ENCODE peak calls at places on chromosomes 6 and 20, in four cellular contexts. Z is stomach, X is transverse colon, L is HepG2. E is an unnamed sample.

GRCh38 chr6:94341173-94341572 is 921.8 kb upstream of the EPHA7 start:
- DNase-seq in Z (no peak), X (no peak), L (no peak), E (no peak)

GRCh38 chr6:6686748-6687601 is 98.5 kb downstream of the LY86 start:
- DNase-seq in Z (peak), X (peak), L (peak), E (peak)

GRCh38 chr6:41477572-41477971 is 68.6 kb upstream of the FOXP4 start:
- DNase-seq in Z (no peak), X (no peak), L (no peak), E (no peak)

GRCh38 chr6:89034586-89035251 is 45.8 kb upstream of the PNRC1 start:
- DNase-seq in Z (no peak), X (no peak), L (peak), E (peak)

GRCh38 chr6:167501831-167502385 is 177.0 kb downstream of the TTLL2 start:
- DNase-seq in Z (peak), X (peak), L (peak), E (peak)

GRCh38 chr6:119129148-119129967 is 50.9 kb upstream of the FAM184A start:
- DNase-seq in Z (no peak), X (no peak), L (peak), E (no peak)

GRCh38 chr6:4888841-4889240 is 112.6 kb downstream of the CDYL start:
- DNase-seq in Z (no peak), X (no peak), L (no peak), E (no peak)

GRCh38 chr20:53707341-53708102 is 113.9 kb upstream of the ZNF217 start:
- DNase-seq in Z (no peak), X (no peak), L (no peak), E (no peak)

GRCh38 chr20:33843854-33844253 is 32.7 kb downstream of the CHMP4B start:
- DNase-seq in Z (no peak), X (peak), L (no peak), E (no peak)

DNA sequence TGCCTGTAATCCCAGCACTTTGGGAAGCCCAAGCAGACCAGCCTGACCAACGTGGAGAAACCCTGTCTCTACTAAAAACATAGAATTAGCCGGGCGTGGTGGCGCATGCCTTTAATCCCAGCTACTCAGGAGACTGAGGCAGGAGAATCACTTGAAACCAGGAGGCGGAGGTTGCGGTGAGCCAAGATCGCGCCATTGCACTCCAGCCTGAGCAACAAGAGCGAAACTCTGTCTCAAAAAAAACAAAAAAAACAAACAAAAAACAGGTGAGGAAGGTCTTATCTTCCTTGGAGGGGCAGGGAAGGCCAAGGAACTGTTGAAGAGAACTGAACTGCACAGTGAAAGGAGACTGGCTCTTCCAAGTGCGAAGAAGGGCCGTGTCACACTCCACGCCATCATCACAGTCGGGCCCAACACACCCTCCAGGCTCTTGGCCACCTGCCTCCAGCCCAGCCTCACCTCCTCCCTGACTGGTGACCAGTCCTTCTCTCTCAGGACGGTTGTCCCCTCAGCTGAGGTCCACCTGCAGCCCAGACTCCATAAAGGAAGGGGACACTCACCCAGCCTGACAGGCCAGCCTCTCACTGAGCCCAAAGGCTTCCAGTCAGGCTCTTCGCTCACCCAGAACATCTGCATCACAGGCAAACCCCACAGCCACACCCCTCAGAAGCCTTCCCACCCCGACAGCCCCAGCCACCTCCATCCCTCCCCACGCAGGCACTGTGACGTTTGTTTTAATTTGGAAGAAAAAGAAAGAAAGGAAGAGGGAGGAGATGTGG is 4.1 kb downstream of the ZC3H12D start:
- DNase-seq in Z (no peak), X (no peak), L (no peak), E (no peak)
- TF ChIP-seq POLR2A in Z (no peak), X (no peak), L (no peak), E (no peak)

GRCh38 chr6:128655978-128656498 is 135.6 kb upstream of the PTPRK start:
- DNase-seq in Z (no peak), X (no peak), L (no peak), E (no peak)
- TF ChIP-seq POLR2A in Z (no peak), X (no peak), L (no peak), E (no peak)

GRCh38 chr6:2764610-2765165 is 505 bp upstream of the WRNIP1 start:
- DNase-seq in Z (no peak), X (peak), L (peak), E (peak)
- TF ChIP-seq POLR2A in Z (no peak), X (no peak), L (peak), E (peak)

GRCh38 chr6:29945421-29945820 is 3.1 kb downstream of the HLA-A start:
- DNase-seq in Z (no peak), X (no peak), L (no peak), E (no peak)
- TF ChIP-seq POLR2A in Z (no peak), X (no peak), L (no peak), E (no peak)

GRCh38 chr6:100217225-100217624 is 223.2 kb upstream of the MCHR2 start:
- DNase-seq in Z (no peak), X (no peak), L (no peak), E (no peak)
- TF ChIP-seq POLR2A in Z (no peak), X (no peak), L (no peak), E (no peak)

GRCh38 chr6:11093065-11093590 is 506 bp upstream of the SMIM13 start:
- DNase-seq in Z (no peak), X (peak), L (no peak), E (no peak)

GRCh38 chr6:11092654-11093053 is 980 bp upstream of the SMIM13 start:
- DNase-seq in Z (no peak), X (no peak), L (no peak), E (no peak)

GRCh38 chr6:11096109-11096508 is 2.5 kb downstream of the SMIM13 start:
- DNase-seq in Z (no peak), X (peak), L (peak), E (peak)

GRCh38 chr6:11094411-11094851 is 797 bp downstream of the SMIM13 start:
- DNase-seq in Z (peak), X (peak), L (peak), E (peak)

GRCh38 chr6:11093591-11094410 is at the start of gene SMIM13:
- DNase-seq in Z (peak), X (peak), L (peak), E (peak)
- TF ChIP-seq POLR2A in Z (peak), X (peak), L (peak), E (peak)

GRCh38 chr20:19937651-19938420 is 79.3 kb upstream of the NAA20 start:
- DNase-seq in Z (no peak), X (no peak), L (no peak), E (no peak)
- TF ChIP-seq POLR2A in Z (no peak), X (no peak), L (no peak), E (no peak)

GRCh38 chr20:2775139-2775538 is 25.3 kb downstream of the CPXM1 start:
- DNase-seq in Z (no peak), X (no peak), L (no peak), E (no peak)
- TF ChIP-seq POLR2A in Z (no peak), X (no peak), L (no peak), E (no peak)

DNA sequence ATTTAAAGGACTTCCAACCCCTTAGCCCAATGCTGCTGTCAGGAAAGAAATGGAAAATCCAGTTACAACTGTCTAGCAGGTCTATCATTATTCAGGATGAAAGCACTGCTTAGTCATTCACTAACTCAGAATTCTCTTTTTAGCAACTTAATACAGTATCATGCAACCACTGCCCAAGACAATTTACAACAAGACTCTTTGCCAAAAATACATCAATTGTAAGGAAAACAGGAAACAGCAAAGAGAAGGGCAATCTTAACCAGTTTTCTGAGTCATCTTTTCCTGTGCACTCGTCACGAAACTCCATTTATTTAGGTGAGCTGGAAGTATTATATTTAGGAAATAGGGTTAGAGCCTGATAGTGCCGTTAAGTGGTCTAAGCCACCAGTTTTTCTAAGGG is 1197.7 kb upstream of the CITED2 start:
- DNase-seq in Z (no peak), X (no peak), L (no peak), E (no peak)
- TF ChIP-seq POLR2A in Z (no peak), X (no peak), L (no peak), E (no peak)

DNA sequence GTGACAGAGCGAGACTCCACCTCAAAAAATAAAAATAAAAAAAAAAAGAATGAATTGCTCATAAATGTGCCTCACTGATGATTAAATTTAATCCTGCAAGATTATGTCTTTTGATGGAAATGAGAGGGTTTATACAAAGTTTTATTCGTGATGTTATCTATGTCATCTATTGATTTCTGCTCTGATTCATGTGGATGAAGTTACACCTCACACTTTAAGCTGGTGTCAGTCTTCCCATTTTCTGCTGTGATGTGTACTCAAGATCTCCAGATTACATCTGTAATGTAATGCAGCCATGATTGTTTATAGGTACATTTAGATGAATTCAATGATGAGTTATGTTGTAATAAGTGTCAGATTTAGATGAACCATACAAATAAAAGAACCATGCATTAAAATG is 34.2 kb downstream of the HCRTR2 start:
- DNase-seq in Z (no peak), X (no peak), L (no peak), E (no peak)
- TF ChIP-seq POLR2A in Z (no peak), X (no peak), L (no peak), E (no peak)

E was measured in body of pancreas.